ENCODE peak calls at places on chromosome 16, in seven cellular contexts. C is AG20443; E is stomach; S is activated T-cell treated with anti-CD3 and anti-CD28 coated beads, Interleukin-2, amount 50 U/mL, for 48 hours; D is cardiac fibroblast; N is HFFc6; P is heart right ventricle. G is an unnamed sample.

GRCh38 chr16:48165961-48166578 is 10.3 kb upstream of the ABCC12 start:
- DNase-seq in N (peak), S (no peak), D (peak), P (no peak), E (no peak), C (no peak), G (no peak)

GRCh38 chr16:84072014-84072413 is 29.4 kb upstream of the SLC38A8 start:
- DNase-seq in D (peak), N (peak), C (no peak), P (no peak), S (no peak), E (no peak), G (no peak)

GRCh38 chr16:27972500-27972899 is 91.0 kb downstream of the GSG1L start:
- DNase-seq in D (peak), N (peak), P (no peak), S (peak), E (no peak), C (peak), G (no peak)

GRCh38 chr16:72271841-72272240 is 99.9 kb upstream of the PMFBP1 start:
- DNase-seq in N (no peak), S (no peak), C (no peak), D (no peak), E (no peak), P (no peak), G (no peak)

GRCh38 chr16:52376677-52377300 is 170.2 kb downstream of the TOX3 start:
- DNase-seq in P (no peak), S (no peak), N (no peak), D (no peak), C (no peak), E (no peak), G (no peak)

GRCh38 chr16:1488054-1488601 is 616 bp downstream of the PTX4 start:
- DNase-seq in N (no peak), S (no peak), E (no peak), C (no peak), P (peak), D (no peak), G (no peak)

GRCh38 chr16:56457927-56458470 is 6.6 kb downstream of the OGFOD1 start:
- DNase-seq in S (no peak), P (no peak), D (no peak), E (no peak), N (no peak), C (no peak), G (no peak)

GRCh38 chr16:54286330-54287017 is at the start of gene IRX3:
- DNase-seq in C (peak), S (peak), E (peak), P (peak), D (peak), N (peak), G (peak)

GRCh38 chr16:78761427-78761826 is 662.0 kb downstream of the WWOX start:
- DNase-seq in P (no peak), N (no peak), C (no peak), E (no peak), S (peak), D (no peak), G (no peak)

GRCh38 chr16:23728112-23728477 is 15.1 kb upstream of the ERN2 start:
- DNase-seq in C (no peak), E (no peak), N (no peak), P (no peak), D (no peak), S (no peak), G (no peak)

GRCh38 chr16:27572711-27573110 is 22.8 kb downstream of the KATNIP start:
- DNase-seq in N (no peak), P (no peak), S (no peak), D (peak), C (no peak), E (no peak), G (no peak)

GRCh38 chr16:15440852-15441251 is 6.5 kb downstream of the BMERB1 start:
- DNase-seq in D (peak), E (no peak), P (no peak), C (peak), N (peak), S (no peak), G (no peak)

GRCh38 chr16:9050102-9050830 is 41.2 kb upstream of the HAPSTR1 start:
- DNase-seq in S (peak), E (no peak), C (no peak), N (no peak), P (no peak), D (peak), G (no peak)

GRCh38 chr16:1543085-1543896 is 9.8 kb downstream of the TMEM204 start:
- DNase-seq in P (peak), C (peak), E (peak), S (peak), N (peak), D (peak), G (peak)

GRCh38 chr16:68993885-68994284 is 111.6 kb upstream of the HAS3 start:
- DNase-seq in S (no peak), C (peak), D (peak), P (no peak), E (no peak), N (peak), G (no peak)

GRCh38 chr16:89426736-89427525 is 63.4 kb downstream of the ANKRD11 start:
- DNase-seq in S (no peak), D (no peak), C (no peak), N (peak), E (no peak), P (no peak), G (no peak)

GRCh38 chr16:275041-275621 is 613 bp downstream of the RGS11 start:
- DNase-seq in P (peak), D (no peak), E (no peak), S (peak), C (peak), N (no peak), G (peak)

GRCh38 chr16:88781140-88782077 is 3.6 kb downstream of the PIEZO1 start:
- DNase-seq in P (peak), N (no peak), C (no peak), D (no peak), S (peak), E (no peak), G (no peak)

GRCh38 chr16:89295071-89295900 is 77.8 kb downstream of the ZNF778 start:
- DNase-seq in P (no peak), C (no peak), D (no peak), E (no peak), N (no peak), S (no peak), G (no peak)

GRCh38 chr16:6571044-6571443 is 761.6 kb upstream of the RBFOX1 start:
- DNase-seq in S (no peak), E (no peak), D (no peak), C (no peak), P (no peak), N (no peak), G (no peak)

GRCh38 chr16:85750827-85751641 is at the start of gene C16orf74:
- DNase-seq in D (peak), P (peak), S (no peak), E (peak), C (peak), N (peak), G (no peak)

GRCh38 chr16:75754126-75754525 is 27.8 kb upstream of the CPHXL start:
- DNase-seq in P (no peak), S (no peak), D (peak), N (peak), C (no peak), E (peak), G (no peak)

GRCh38 chr16:70476272-70477020 is 22.1 kb downstream of the FCSK start:
- DNase-seq in D (peak), N (peak), P (no peak), E (peak), S (peak), C (peak), G (peak)

GRCh38 chr16:29961479-29962343 is at the start of gene TMEM219:
- DNase-seq in P (peak), S (peak), C (peak), D (peak), E (peak), N (peak), G (peak)

GRCh38 chr16:28897826-28898225 is 19.5 kb downstream of the ATP2A1 start:
- DNase-seq in D (no peak), C (no peak), E (no peak), P (no peak), N (no peak), S (no peak), G (no peak)

GRCh38 chr16:63752347-63752746 is 1369.5 kb downstream of the CDH11 start:
- DNase-seq in N (no peak), P (no peak), C (no peak), E (no peak), D (no peak), S (no peak), G (no peak)

GRCh38 chr16:72291531-72291981 is 119.6 kb upstream of the PMFBP1 start:
- DNase-seq in N (peak), C (peak), P (no peak), S (no peak), D (peak), E (no peak), G (no peak)

GRCh38 chr16:54236761-54237160 is 49.8 kb downstream of the IRX3 start:
- DNase-seq in E (no peak), N (peak), C (no peak), P (no peak), S (no peak), D (peak), G (no peak)

GRCh38 chr16:70665806-70666735 is 19.7 kb downstream of the IL34 start:
- DNase-seq in C (peak), D (no peak), P (no peak), S (no peak), N (no peak), E (no peak), G (no peak)

GRCh38 chr16:31529398-31530312 is 2.0 kb downstream of the AHSP start:
- DNase-seq in N (no peak), S (no peak), E (no peak), P (no peak), C (peak), D (no peak), G (no peak)

GRCh38 chr16:85390511-85391174 is 222.5 kb upstream of the GSE1 start:
- DNase-seq in S (no peak), C (peak), P (peak), E (peak), N (peak), D (peak), G (peak)

GRCh38 chr16:86151372-86151950 is 252.5 kb downstream of the IRF8 start:
- DNase-seq in N (no peak), D (no peak), C (no peak), P (no peak), S (no peak), E (no peak), G (no peak)

GRCh38 chr16:68935008-68935407 is 91.7 kb downstream of the TANGO6 start:
- DNase-seq in E (no peak), C (no peak), N (no peak), S (no peak), D (no peak), P (no peak), G (no peak)

GRCh38 chr16:13621639-13622038 is 298.3 kb upstream of the ERCC4 start:
- DNase-seq in S (no peak), N (no peak), E (no peak), C (no peak), P (no peak), D (no peak), G (no peak)

GRCh38 chr16:65769055-65769465 is 597.4 kb upstream of the CDH5 start:
- DNase-seq in E (no peak), S (no peak), N (no peak), C (no peak), P (no peak), D (peak), G (no peak)

GRCh38 chr16:87375426-87376135 is 8.0 kb downstream of the FBXO31 start:
- DNase-seq in N (peak), P (no peak), D (peak), E (no peak), S (no peak), C (peak), G (peak)

GRCh38 chr16:85695196-85696128 is 6.7 kb upstream of the GINS2 start:
- DNase-seq in P (no peak), E (no peak), C (no peak), N (no peak), S (no peak), D (no peak), G (no peak)

GRCh38 chr16:9280067-9280466 is 188.6 kb downstream of the HAPSTR1 start:
- DNase-seq in S (no peak), E (no peak), D (no peak), C (no peak), N (no peak), P (no peak), G (no peak)

GRCh38 chr16:57564571-57565270 is 22.3 kb downstream of the ADGRG5 start:
- DNase-seq in D (peak), E (no peak), P (no peak), C (peak), N (peak), S (peak), G (no peak)